ENCODE peak calls at places on chromosomes 5 and 9, in ten cellular contexts. One of them, this sample, is unnamed.

GRCh38 chr5:170219615-170220014 is 13.2 kb upstream of the C5orf58 start:
- DNase-seq in foreskin melanocyte: peak; percentile 69
- DNase-seq in amygdala: no peak
- DNase-seq in body of pancreas: no peak
- DNase-seq in amniotic stem cell: no peak
- DNase-seq in stimulated activated naive CD8-positive, alpha-beta T cell treated with anti-CD3 and anti-CD28 coated beads, Interleukin-15, amount 100 ng/mL, for 72 hours: no peak
- DNase-seq in GM12864: no peak
- DNase-seq in H54: peak; percentile 44
- DNase-seq in mesendoderm: peak; percentile 31
- DNase-seq in nucleus accumbens: no peak
- DNase-seq in this sample: no peak

GRCh38 chr5:139684881-139685749 is 37.0 kb downstream of the CXXC5 start:
- DNase-seq in foreskin melanocyte: no peak
- DNase-seq in amygdala: no peak
- DNase-seq in body of pancreas: peak; percentile 83
- DNase-seq in amniotic stem cell: no peak
- DNase-seq in stimulated activated naive CD8-positive, alpha-beta T cell treated with anti-CD3 and anti-CD28 coated beads, Interleukin-15, amount 100 ng/mL, for 72 hours: no peak
- DNase-seq in GM12864: no peak
- DNase-seq in H54: no peak
- DNase-seq in mesendoderm: no peak
- DNase-seq in nucleus accumbens: no peak
- DNase-seq in this sample: no peak

GRCh38 chr5:150066901-150067396 is 19.4 kb downstream of the CSF1R start:
- DNase-seq in foreskin melanocyte: no peak
- DNase-seq in amygdala: no peak
- DNase-seq in body of pancreas: no peak
- DNase-seq in amniotic stem cell: peak; percentile 18
- DNase-seq in stimulated activated naive CD8-positive, alpha-beta T cell treated with anti-CD3 and anti-CD28 coated beads, Interleukin-15, amount 100 ng/mL, for 72 hours: no peak
- DNase-seq in GM12864: no peak
- DNase-seq in H54: peak; percentile 63
- DNase-seq in mesendoderm: no peak
- DNase-seq in nucleus accumbens: no peak
- DNase-seq in this sample: no peak

GRCh38 chr5:6674421-6674820 is 38.8 kb upstream of the TENT4A start:
- DNase-seq in foreskin melanocyte: no peak
- DNase-seq in amygdala: no peak
- DNase-seq in body of pancreas: no peak
- DNase-seq in amniotic stem cell: no peak
- DNase-seq in stimulated activated naive CD8-positive, alpha-beta T cell treated with anti-CD3 and anti-CD28 coated beads, Interleukin-15, amount 100 ng/mL, for 72 hours: no peak
- DNase-seq in GM12864: no peak
- DNase-seq in H54: no peak
- DNase-seq in mesendoderm: no peak
- DNase-seq in nucleus accumbens: no peak
- DNase-seq in this sample: no peak

GRCh38 chr9:31302620-31303418 is 1081.6 kb upstream of the ACO1 start:
- DNase-seq in foreskin melanocyte: no peak
- DNase-seq in amygdala: no peak
- DNase-seq in body of pancreas: no peak
- DNase-seq in amniotic stem cell: no peak
- DNase-seq in stimulated activated naive CD8-positive, alpha-beta T cell treated with anti-CD3 and anti-CD28 coated beads, Interleukin-15, amount 100 ng/mL, for 72 hours: no peak
- DNase-seq in GM12864: no peak
- DNase-seq in H54: no peak
- DNase-seq in mesendoderm: no peak
- DNase-seq in nucleus accumbens: no peak
- DNase-seq in this sample: no peak

GRCh38 chr5:146515473-146516150 is 378 bp downstream of the GPR151 start:
- DNase-seq in foreskin melanocyte: no peak
- DNase-seq in amygdala: no peak
- DNase-seq in body of pancreas: no peak
- DNase-seq in amniotic stem cell: no peak
- DNase-seq in stimulated activated naive CD8-positive, alpha-beta T cell treated with anti-CD3 and anti-CD28 coated beads, Interleukin-15, amount 100 ng/mL, for 72 hours: no peak
- DNase-seq in GM12864: no peak
- DNase-seq in H54: no peak
- DNase-seq in mesendoderm: no peak
- DNase-seq in nucleus accumbens: no peak
- DNase-seq in this sample: no peak

GRCh38 chr5:14406554-14406849 is 175.1 kb upstream of the OTULINL start:
- DNase-seq in foreskin melanocyte: no peak
- DNase-seq in amygdala: no peak
- DNase-seq in body of pancreas: no peak
- DNase-seq in amniotic stem cell: peak; percentile 56
- DNase-seq in stimulated activated naive CD8-positive, alpha-beta T cell treated with anti-CD3 and anti-CD28 coated beads, Interleukin-15, amount 100 ng/mL, for 72 hours: no peak
- DNase-seq in GM12864: no peak
- DNase-seq in H54: peak; percentile 89
- DNase-seq in mesendoderm: no peak
- DNase-seq in nucleus accumbens: no peak
- DNase-seq in this sample: no peak

GRCh38 chr5:136655429-136655828 is 290.1 kb upstream of the TRPC7 start:
- DNase-seq in foreskin melanocyte: no peak
- DNase-seq in amygdala: no peak
- DNase-seq in body of pancreas: no peak
- DNase-seq in amniotic stem cell: no peak
- DNase-seq in stimulated activated naive CD8-positive, alpha-beta T cell treated with anti-CD3 and anti-CD28 coated beads, Interleukin-15, amount 100 ng/mL, for 72 hours: no peak
- DNase-seq in GM12864: no peak
- DNase-seq in H54: no peak
- DNase-seq in mesendoderm: no peak
- DNase-seq in nucleus accumbens: no peak
- DNase-seq in this sample: no peak